ENCODE peak calls at places on chromosomes 2 and 18, in seven cellular contexts. P is tibial nerve, L is left lung, G is left ventricle myocardium inferior, E is DND-41, D is body of pancreas, Q is heart right ventricle. O is an unnamed sample.

GRCh38 chr2:237819231-237819630 is 20.7 kb downstream of the RBM44 start:
- DNase-seq in P (no peak), L (no peak), G (no peak), E (no peak), D (no peak), Q (no peak), O (no peak)

GRCh38 chr2:220899492-220899891 is 672.6 kb downstream of the EPHA4 start:
- DNase-seq in P (no peak), L (no peak), G (no peak), E (no peak), D (no peak), Q (no peak), O (no peak)

GRCh38 chr18:75538727-75539126 is 111.2 kb upstream of the SMIM21 start:
- DNase-seq in P (no peak), L (no peak), G (no peak), E (no peak), D (no peak), Q (no peak), O (no peak)

GRCh38 chr2:102033028-102033749 is 41.4 kb downstream of the IL1R2 start:
- DNase-seq in P (peak), L (peak), G (peak), E (peak), D (peak), Q (peak), O (no peak)

GRCh38 chr2:101341901-101342624 is 33.6 kb upstream of the RNF149 start:
- DNase-seq in P (peak), L (peak), G (peak), E (peak), D (peak), Q (peak), O (peak)

GRCh38 chr2:9174771-9175441 is 31.7 kb upstream of the ASAP2 start:
- DNase-seq in P (no peak), L (no peak), G (no peak), E (no peak), D (no peak), Q (no peak), O (no peak)

GRCh38 chr2:199757466-199757865 is 93.5 kb downstream of the FTCDNL1 start:
- DNase-seq in P (no peak), L (no peak), G (peak), E (no peak), D (peak), Q (peak), O (peak)

GRCh38 chr18:36410346-36410745 is 112.8 kb downstream of the FHOD3 start:
- DNase-seq in P (no peak), L (no peak), G (no peak), E (no peak), D (no peak), Q (no peak), O (no peak)

GRCh38 chr18:39057423-39058057 is 1491.9 kb upstream of the CELF4 start:
- DNase-seq in P (no peak), L (no peak), G (no peak), E (no peak), D (no peak), Q (no peak), O (no peak)
- H3K27ac ChIP-seq in P (no peak), L (no peak), G (no peak), E (no peak), D (no peak), Q (no peak), O (no peak)

DNA sequence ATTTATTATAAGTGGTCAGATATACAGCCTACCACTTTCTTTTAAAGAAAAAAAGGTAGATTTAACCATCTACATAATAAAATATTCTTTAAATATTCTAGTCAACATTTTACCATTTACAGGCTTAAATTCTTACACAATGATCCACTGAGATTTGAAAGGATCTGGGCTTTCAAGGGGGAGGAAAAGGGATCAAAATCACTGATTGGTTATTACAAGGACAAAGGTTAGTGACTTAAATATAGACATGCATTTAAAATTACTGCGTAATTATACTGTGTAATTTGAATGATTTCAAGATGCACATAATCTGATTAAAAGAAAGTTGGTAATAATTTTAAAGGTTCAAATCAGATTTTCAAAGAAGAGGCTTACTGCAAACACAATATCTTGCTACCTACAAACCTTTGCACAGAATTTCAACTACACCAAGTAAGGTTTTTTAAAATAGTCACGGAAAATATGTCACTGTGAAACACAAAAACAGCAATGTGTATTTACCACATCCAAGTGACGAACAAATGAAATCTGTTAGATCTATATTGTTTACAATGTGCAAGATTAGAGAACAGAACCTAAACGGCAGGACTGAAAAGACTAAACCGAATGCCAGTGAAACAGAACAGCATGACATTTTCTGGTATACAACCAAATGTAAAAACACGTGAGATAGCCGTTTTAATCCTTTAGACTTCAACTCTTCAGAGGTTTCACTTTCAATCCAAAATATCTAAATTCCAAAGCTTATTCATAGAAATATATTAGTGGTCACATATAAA is 40.8 kb downstream of the RTN4 start:
- DNase-seq in P (no peak), L (no peak), G (no peak), E (no peak), D (no peak), Q (no peak), O (no peak)
- H3K4me3 ChIP-seq in P (peak), L (peak), G (peak), E (no peak), D (no peak), Q (peak), O (peak)

DNA sequence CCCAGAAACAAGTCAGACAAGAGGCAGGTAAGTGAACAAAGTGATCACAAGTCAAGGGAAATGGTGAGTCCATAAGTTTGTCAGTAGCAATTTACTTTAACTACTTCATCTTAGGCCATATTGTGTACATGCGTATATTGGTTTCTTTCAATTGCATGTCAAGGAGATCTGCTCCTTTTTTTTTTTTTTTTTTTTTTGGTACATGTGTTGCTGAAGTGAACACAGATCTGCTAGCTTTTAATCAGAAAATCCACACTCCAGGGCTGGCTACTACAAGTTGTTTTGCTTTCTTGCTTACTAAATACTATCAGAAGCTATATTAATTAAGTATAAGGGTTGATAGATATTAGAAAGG is 985.1 kb downstream of the TSN start:
- DNase-seq in P (no peak), L (no peak), G (no peak), E (no peak), D (no peak), Q (no peak), O (no peak)
- H3K27ac ChIP-seq in P (no peak), L (no peak), G (no peak), E (no peak), D (no peak), Q (no peak), O (no peak)

DNA sequence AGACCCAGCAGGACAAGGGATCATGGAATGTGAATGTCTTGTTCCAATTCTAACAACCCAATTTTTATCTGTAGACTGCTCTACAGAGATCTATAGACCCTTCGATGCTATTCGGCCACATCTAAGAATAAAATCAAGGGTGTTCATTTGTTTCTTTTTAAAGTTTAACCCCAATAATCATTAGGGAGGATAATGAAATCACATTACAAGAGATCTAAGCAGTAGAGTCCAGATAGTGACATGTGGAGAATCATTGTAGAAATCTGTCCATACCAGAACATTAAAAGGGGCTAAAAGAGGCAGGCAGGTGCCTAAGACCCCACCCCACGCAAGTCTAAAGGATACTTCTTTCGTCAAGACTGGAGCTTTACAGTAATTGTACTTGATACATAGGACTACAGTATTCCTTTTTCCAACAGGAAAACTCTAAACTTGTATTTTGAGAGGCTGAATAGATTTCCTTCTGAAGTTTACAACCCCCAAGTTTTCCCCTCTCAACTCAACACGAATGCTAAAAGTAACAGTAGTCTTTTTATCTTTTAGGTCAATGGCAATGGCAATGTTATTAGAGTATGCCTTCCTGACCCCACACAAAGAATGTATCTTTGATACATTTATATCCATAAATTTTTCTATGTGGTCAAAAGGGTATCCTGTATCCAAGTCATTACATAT is 183.7 kb downstream of the TCF4 start:
- DNase-seq in P (no peak), L (no peak), G (no peak), E (no peak), D (no peak), Q (no peak), O (no peak)
- H3K4me3 ChIP-seq in P (no peak), L (no peak), G (peak), E (no peak), D (no peak), Q (no peak), O (no peak)

GRCh38 chr2:196259507-196260481 is 88.4 kb upstream of the STK17B start:
- DNase-seq in P (no peak), L (no peak), G (no peak), E (peak), D (no peak), Q (no peak), O (no peak)

GRCh38 chr2:196263181-196263747 is 91.9 kb upstream of the STK17B start:
- DNase-seq in P (no peak), L (no peak), G (no peak), E (peak), D (no peak), Q (no peak), O (no peak)

GRCh38 chr2:196266351-196266750 is 95.0 kb upstream of the STK17B start:
- DNase-seq in P (no peak), L (no peak), G (no peak), E (no peak), D (no peak), Q (no peak), O (no peak)

GRCh38 chr2:196260546-196260945 is 89.2 kb upstream of the STK17B start:
- DNase-seq in P (no peak), L (no peak), G (no peak), E (peak), D (no peak), Q (no peak), O (no peak)

GRCh38 chr2:196262606-196263005 is 91.2 kb upstream of the STK17B start:
- DNase-seq in P (no peak), L (no peak), G (no peak), E (peak), D (no peak), Q (no peak), O (no peak)
- H3K27ac ChIP-seq in P (peak), L (peak), G (peak), E (peak), D (peak), Q (no peak), O (no peak)

GRCh38 chr2:160268382-160268781 is 68.3 kb upstream of the ITGB6 start:
- DNase-seq in P (no peak), L (no peak), G (no peak), E (no peak), D (no peak), Q (no peak), O (no peak)

GRCh38 chr2:160270571-160271113 is 70.6 kb upstream of the ITGB6 start:
- DNase-seq in P (peak), L (no peak), G (no peak), E (no peak), D (no peak), Q (no peak), O (no peak)

GRCh38 chr2:160271166-160272086 is 71.4 kb upstream of the ITGB6 start:
- DNase-seq in P (no peak), L (peak), G (no peak), E (no peak), D (peak), Q (peak), O (no peak)

GRCh38 chr2:160269803-160270570 is 69.9 kb upstream of the ITGB6 start:
- DNase-seq in P (peak), L (peak), G (peak), E (no peak), D (peak), Q (peak), O (peak)

DNA sequence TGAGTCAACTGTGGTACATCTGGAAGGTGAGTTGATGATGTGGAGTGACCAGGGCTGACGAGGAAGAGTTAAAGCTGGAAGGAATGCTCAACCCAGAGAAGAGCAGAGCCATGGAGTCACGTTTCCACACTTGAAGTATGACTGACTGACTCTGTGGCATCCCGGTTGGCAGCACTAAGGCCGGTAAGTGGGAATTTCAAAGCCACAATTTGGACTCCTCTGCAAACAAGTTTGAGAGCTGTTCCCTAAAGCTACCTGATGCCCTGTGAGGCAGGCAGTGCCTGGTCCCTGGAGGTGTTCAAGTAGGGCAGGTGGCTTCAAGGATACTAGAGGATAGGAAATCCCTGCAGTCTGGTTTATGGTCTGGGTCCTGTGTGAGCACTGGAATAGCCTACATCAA is 69.3 kb upstream of the ITGB6 start:
- DNase-seq in P (no peak), L (no peak), G (no peak), E (no peak), D (no peak), Q (peak), O (no peak)
- H3K4me3 ChIP-seq in P (peak), L (peak), G (peak), E (no peak), D (no peak), Q (peak), O (peak)

GRCh38 chr18:26549486-26550435 is 1.4 kb upstream of the KCTD1 start:
- DNase-seq in P (peak), L (peak), G (peak), E (peak), D (peak), Q (peak), O (peak)
- H3K27ac ChIP-seq in P (peak), L (peak), G (peak), E (peak), D (peak), Q (peak), O (peak)

DNA sequence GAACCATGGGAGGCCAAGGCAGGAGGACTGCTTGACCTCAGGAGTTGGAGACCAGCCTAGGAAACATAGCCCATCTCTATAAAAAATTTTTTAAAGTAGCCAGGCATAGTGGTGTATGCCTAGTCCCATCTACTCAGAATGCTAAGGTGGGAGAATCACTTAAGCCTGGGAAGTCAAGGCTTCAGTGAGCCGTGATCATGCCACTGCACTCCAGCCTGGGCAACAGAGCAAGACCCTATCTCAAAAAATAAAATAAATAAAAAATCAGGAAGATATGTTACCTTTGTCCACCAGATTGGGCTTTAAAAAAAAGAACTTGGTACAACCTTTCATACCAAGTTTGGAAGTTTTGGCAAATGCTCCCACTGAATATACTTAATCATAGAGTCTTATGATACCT is 35.3 kb downstream of the CFAP210 start:
- DNase-seq in P (no peak), L (no peak), G (no peak), E (no peak), D (no peak), Q (no peak), O (no peak)
- H3K4me3 ChIP-seq in P (no peak), L (no peak), G (no peak), E (no peak), D (no peak), Q (no peak), O (no peak)

GRCh38 chr2:154699560-154699901 is 1.0 kb downstream of the KCNJ3 start:
- DNase-seq in P (no peak), L (no peak), G (no peak), E (no peak), D (no peak), Q (no peak), O (no peak)
- H3K27ac ChIP-seq in P (no peak), L (no peak), G (no peak), E (no peak), D (no peak), Q (no peak), O (peak)

DNA sequence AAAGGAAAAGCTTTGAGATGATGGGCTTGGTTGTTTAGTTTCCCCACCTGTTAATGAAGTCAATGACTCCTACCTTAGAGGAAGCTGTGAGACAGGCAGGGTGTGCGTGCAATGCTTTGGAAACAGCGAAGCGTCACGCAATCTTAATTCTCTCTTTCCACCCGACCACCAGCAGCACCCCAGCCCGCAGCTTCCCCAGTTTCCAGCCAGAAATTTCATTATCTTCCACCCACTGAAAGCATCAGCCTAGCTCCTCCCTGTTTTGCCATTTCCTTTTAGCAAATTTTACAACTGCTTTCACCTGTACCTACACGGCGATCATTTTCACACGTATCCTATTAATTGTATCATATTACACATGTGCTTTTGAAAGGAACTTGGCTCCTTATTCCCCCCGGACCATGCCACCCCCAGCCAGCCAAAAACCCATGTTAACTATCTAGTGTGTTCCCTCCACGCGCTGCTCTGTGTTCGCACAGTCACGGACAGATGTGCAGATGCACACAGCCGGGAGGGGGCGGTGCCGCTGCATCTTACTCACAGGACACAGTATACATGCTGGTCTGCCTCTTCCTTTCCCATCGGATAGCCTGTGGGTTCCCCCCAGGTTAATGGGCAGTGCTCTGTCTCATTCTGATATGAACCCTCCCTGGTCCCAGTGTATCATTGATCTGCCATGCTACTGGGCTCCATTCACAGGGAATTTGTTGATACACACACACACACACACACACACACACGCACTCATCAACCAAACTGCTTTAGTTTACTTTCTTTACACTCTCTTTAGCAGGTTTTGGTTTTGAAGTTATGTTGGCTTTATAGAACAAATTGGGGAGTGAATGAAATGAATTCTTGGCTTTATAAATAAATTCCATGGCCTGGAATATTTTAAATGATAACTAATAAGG is 22.4 kb downstream of the CYP27C1 start:
- DNase-seq in P (peak), L (peak), G (peak), E (peak), D (peak), Q (peak), O (no peak)
- H3K4me3 ChIP-seq in P (no peak), L (no peak), G (no peak), E (peak), D (no peak), Q (no peak), O (no peak)